ENCODE peak calls at places on chromosomes 12 and 14, in four cellular contexts. X, I, K and G are unnamed samples.

GRCh38 chr14:89399594-89400068 is 17.4 kb downstream of the FOXN3 start:
- DNase-seq in X (peak), K (no peak), I (peak), G (peak)

GRCh38 chr12:26046886-26047285 is 78.0 kb downstream of the BHLHE41 start:
- DNase-seq in X (no peak), K (no peak), I (no peak), G (no peak)

GRCh38 chr12:851913-852312 is 97.6 kb downstream of the RAD52 start:
- DNase-seq in I (peak), K (peak), X (peak), G (peak)

GRCh38 chr14:38210587-38211257 is 3.0 kb downstream of the SSTR1 start:
- DNase-seq in I (peak), X (peak), K (no peak), G (peak)

GRCh38 chr14:72906316-72906715 is 12.4 kb upstream of the DPF3 start:
- DNase-seq in K (no peak), I (peak), X (peak), G (peak)

GRCh38 chr14:83147006-83147405 is 1613.4 kb upstream of the SEL1L start:
- DNase-seq in X (peak), K (peak), I (no peak), G (peak)

GRCh38 chr12:27505124-27505523 is 18.9 kb upstream of the PPFIBP1 start:
- DNase-seq in X (peak), I (peak), K (no peak), G (no peak)

GRCh38 chr12:130658106-130658505 is 58.0 kb downstream of the RIMBP2 start:
- DNase-seq in X (no peak), K (no peak), I (no peak), G (no peak)

GRCh38 chr14:83300454-83301064 is 1766.9 kb upstream of the SEL1L start:
- DNase-seq in K (no peak), X (peak), I (peak), G (peak)